ENCODE peak calls at places on chromosome 12, in ten cellular contexts. J is IMR-90; F is NCI-H446 treated with DMSO at 0.1 percent for 48 hours; D is neural crest cell; A is omental fat pad; V is NCI-H510A treated with DMSO at 0.1 percent for 48 hours; Q is stimulated activated CD8-positive, alpha-beta memory T cell treated with anti-CD3 and anti-CD28 coated beads, Interleukin-2, amount 100 ng/mL, for 48 hours; G is right cardiac atrium; Y is ovary; W is Panc1. M is an unnamed sample.
A peak's percentile ranks its signal among the peaks of the same experiment; 100 is the strongest.

GRCh38 chr12:1918081-1918874 is at the start of gene CACNA2D4:
- DNase-seq in J (no peak), F (no peak), D (no peak), A (no peak), V (no peak), Q (no peak), G (peak; percentile 38), Y (no peak), W (no peak), M (peak; percentile 59)

GRCh38 chr12:118055865-118056773 is 4.9 kb downstream of the WSB2 start:
- DNase-seq in J (peak; percentile 36), F (no peak), D (no peak), A (no peak), V (peak; percentile 61), Q (no peak), G (no peak), Y (no peak), W (no peak), M (no peak)

GRCh38 chr12:28993720-28994119 is 155.4 kb upstream of the FAR2 start:
- DNase-seq in J (no peak), F (no peak), D (no peak), A (no peak), V (no peak), Q (no peak), G (peak; percentile 33), Y (no peak), W (no peak), M (no peak)

GRCh38 chr12:23253191-23253590 is 628.2 kb downstream of the ETNK1 start:
- DNase-seq in J (no peak), F (no peak), D (no peak), A (no peak), V (no peak), Q (no peak), G (no peak), Y (no peak), W (no peak), M (no peak)

GRCh38 chr12:642633-643477 is 20.4 kb downstream of the NINJ2 start:
- DNase-seq in J (peak; percentile 34), F (no peak), D (peak; percentile 56), A (no peak), V (peak; percentile 40), Q (peak; percentile 75), G (peak; percentile 91), Y (peak; percentile 86), W (no peak), M (peak; percentile 90)

GRCh38 chr12:7542046-7542445 is 38.5 kb upstream of the CD163 start:
- DNase-seq in J (no peak), F (no peak), D (no peak), A (no peak), V (no peak), Q (no peak), G (no peak), Y (no peak), W (no peak), M (no peak)

GRCh38 chr12:52605542-52605941 is 4.3 kb upstream of the KRT72 start:
- DNase-seq in J (no peak), F (no peak), D (no peak), A (no peak), V (no peak), Q (no peak), G (no peak), Y (no peak), W (no peak), M (no peak)

GRCh38 chr12:121711925-121712461 is 559 bp upstream of the TMEM120B start:
- DNase-seq in J (no peak), F (no peak), D (no peak), A (no peak), V (peak; percentile 36), Q (no peak), G (peak; percentile 73), Y (no peak), W (no peak), M (peak; percentile 64)

GRCh38 chr12:48978741-48979601 is 849 bp downstream of the WNT1 start:
- DNase-seq in J (no peak), F (no peak), D (no peak), A (no peak), V (no peak), Q (no peak), G (peak; percentile 65), Y (no peak), W (no peak), M (no peak)

GRCh38 chr12:29043069-29043468 is 106.0 kb upstream of the FAR2 start:
- DNase-seq in J (peak; percentile 78), F (no peak), D (no peak), A (no peak), V (no peak), Q (no peak), G (no peak), Y (no peak), W (peak; percentile 30), M (no peak)

GRCh38 chr12:2170376-2170775 is 117.6 kb downstream of the CACNA1C start:
- DNase-seq in J (no peak), F (peak; percentile 97), D (no peak), A (no peak), V (no peak), Q (no peak), G (no peak), Y (no peak), W (no peak), M (no peak)

GRCh38 chr12:31219521-31219920 is 106.4 kb downstream of the SINHCAF start:
- DNase-seq in J (no peak), F (no peak), D (no peak), A (no peak), V (no peak), Q (no peak), G (no peak), Y (no peak), W (no peak), M (no peak)

M was measured in iPS-NIHi11.